ENCODE peak calls at places on chromosomes 16 and 17, in four cellular contexts. One of them, this sample, is unnamed.

GRCh38 chr17:77696720-77697460 is 261.6 kb upstream of the TNRC6C start:
- DNase-seq in HepG2: no peak
- DNase-seq in H1: no peak
- DNase-seq in GM12878: no peak
- DNase-seq in this sample: peak

GRCh38 chr17:43545383-43545632 is 832 bp downstream of the ETV4 start:
- DNase-seq in HepG2: no peak
- DNase-seq in H1: no peak
- DNase-seq in GM12878: no peak
- DNase-seq in this sample: no peak

GRCh38 chr17:45052052-45052772 is 780 bp upstream of the DCAKD start:
- DNase-seq in HepG2: peak
- DNase-seq in H1: no peak
- DNase-seq in GM12878: no peak
- DNase-seq in this sample: no peak

GRCh38 chr16:80802902-80803301 is 1.5 kb downstream of the CDYL2 start:
- DNase-seq in HepG2: no peak
- DNase-seq in H1: no peak
- DNase-seq in GM12878: no peak
- DNase-seq in this sample: no peak

GRCh38 chr16:78045865-78046581 is 23.7 kb downstream of the CLEC3A start:
- DNase-seq in HepG2: peak
- DNase-seq in H1: peak
- DNase-seq in GM12878: no peak
- DNase-seq in this sample: peak

GRCh38 chr17:10177131-10177920 is 21.1 kb downstream of the GAS7 start:
- DNase-seq in HepG2: no peak
- DNase-seq in H1: no peak
- DNase-seq in GM12878: no peak
- DNase-seq in this sample: no peak

GRCh38 chr17:4057731-4058130 is 85.1 kb downstream of the ZZEF1 start:
- DNase-seq in HepG2: no peak
- DNase-seq in H1: no peak
- DNase-seq in GM12878: no peak
- DNase-seq in this sample: no peak

GRCh38 chr17:79997004-79997673 is 38.5 kb downstream of the TBC1D16 start:
- DNase-seq in HepG2: no peak
- DNase-seq in H1: no peak
- DNase-seq in GM12878: peak
- DNase-seq in this sample: no peak

GRCh38 chr17:68346448-68346847 is 55.2 kb downstream of the ARSG start:
- DNase-seq in HepG2: no peak
- DNase-seq in H1: no peak
- DNase-seq in GM12878: peak
- DNase-seq in this sample: no peak

DNA sequence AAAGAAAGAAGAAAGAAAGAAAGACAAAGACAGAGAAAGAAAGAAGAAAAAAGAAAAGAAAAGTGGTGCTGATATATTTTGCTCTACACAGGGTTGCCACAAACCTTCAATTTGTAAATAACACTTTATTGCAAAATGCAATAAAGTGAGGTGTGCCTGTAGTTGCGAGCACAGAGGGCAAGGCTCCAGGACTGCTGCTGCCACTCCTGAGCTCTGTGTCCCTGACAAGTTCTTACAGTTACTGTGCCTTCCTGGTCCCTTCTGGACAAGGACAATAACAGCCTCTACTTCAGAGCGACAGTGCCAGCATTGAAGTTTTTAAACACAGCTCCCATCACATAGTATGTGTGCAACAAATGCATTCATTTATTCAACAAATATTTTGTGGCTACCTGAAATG is 148.1 kb downstream of the AXIN2 start:
- DNase-seq in HepG2: no peak
- DNase-seq in H1: no peak
- DNase-seq in GM12878: no peak
- DNase-seq in this sample: no peak
- TF ChIP-seq SUZ12 in HepG2: no peak
- TF ChIP-seq SUZ12 in H1: no peak
- TF ChIP-seq SUZ12 in GM12878: no peak
- TF ChIP-seq SUZ12 in this sample: no peak

DNA sequence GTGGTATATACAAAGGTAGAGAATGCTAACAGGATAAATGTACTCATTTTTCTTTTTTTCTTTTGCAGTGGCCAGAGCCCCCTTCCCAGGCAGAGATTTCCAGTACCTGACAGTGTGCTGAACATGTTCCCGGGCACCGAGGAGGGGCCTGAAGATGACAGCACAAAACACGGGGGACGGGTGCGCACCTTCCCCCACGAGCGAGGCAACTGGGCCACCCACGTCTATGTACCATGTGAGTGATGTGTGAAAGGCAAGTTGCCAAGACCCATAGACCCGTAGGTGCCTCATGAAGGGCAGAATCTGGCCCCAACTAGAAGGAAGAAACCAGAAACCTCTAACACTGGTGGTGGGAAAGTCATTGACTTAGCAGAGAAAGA is 1.2 kb downstream of the USB1 start:
- DNase-seq in HepG2: no peak
- DNase-seq in H1: no peak
- DNase-seq in GM12878: no peak
- DNase-seq in this sample: no peak
- H3K9ac ChIP-seq in HepG2: no peak
- H3K9ac ChIP-seq in H1: no peak
- H3K9ac ChIP-seq in GM12878: peak
- H3K9ac ChIP-seq in this sample: peak

DNA sequence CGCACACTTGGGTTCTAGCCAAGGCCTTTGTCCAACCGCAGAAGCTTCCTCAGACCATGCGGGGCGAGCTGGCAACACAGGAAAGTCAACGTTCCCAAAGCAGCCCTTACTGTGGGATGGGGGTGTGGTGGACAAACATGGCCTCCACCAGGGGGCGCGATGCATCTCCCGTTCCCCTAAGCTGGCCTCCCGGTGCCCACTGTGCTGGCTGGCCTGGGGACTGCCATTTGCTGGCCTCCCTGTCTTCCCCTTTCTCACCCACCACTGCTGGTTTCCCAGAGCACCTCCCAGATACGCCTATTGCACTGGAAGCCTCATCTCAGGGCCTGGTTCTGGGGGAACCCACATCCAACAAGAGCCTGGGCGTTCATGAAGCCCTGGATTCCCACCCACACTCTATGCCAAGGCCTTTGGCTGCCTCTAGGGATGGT is 145.3 kb downstream of the IRF8 start:
- DNase-seq in HepG2: peak
- DNase-seq in H1: peak
- DNase-seq in GM12878: no peak
- DNase-seq in this sample: peak
- TF ChIP-seq YY1 in HepG2: peak
- TF ChIP-seq YY1 in H1: peak
- TF ChIP-seq YY1 in GM12878: no peak
- TF ChIP-seq YY1 in this sample: no peak

DNA sequence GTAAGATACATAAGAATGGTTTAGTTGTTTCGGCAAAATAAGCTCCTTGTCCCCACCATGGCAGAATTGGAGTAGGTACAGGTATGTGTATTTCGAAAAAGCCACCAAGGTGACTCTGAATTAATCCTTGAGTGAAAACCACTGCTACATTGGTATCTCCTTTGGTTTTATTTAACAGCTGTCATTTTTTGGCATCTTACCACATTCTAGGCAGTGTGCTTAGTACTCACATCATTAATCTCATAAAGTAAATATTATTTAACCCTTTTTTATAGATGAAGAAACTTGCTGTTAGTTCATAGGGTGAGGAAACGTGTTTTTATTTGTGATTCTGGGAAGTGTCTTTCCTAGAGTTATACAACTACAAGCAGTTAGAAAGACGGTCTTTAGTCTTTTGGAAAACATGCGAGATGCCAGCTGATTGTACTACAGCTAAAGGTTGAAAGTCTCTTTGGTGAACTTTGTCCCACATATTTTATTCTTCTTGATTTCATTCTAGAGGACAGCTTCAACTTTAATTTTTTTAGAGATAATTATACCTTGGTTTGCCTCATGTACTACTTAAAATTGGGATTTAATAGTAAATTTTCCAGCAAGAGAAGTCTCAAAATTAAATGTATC is 6.5 kb downstream of the ATAD5 start:
- DNase-seq in HepG2: no peak
- DNase-seq in H1: no peak
- DNase-seq in GM12878: no peak
- DNase-seq in this sample: no peak
- TF ChIP-seq SUZ12 in HepG2: no peak
- TF ChIP-seq SUZ12 in H1: no peak
- TF ChIP-seq SUZ12 in GM12878: no peak
- TF ChIP-seq SUZ12 in this sample: no peak

DNA sequence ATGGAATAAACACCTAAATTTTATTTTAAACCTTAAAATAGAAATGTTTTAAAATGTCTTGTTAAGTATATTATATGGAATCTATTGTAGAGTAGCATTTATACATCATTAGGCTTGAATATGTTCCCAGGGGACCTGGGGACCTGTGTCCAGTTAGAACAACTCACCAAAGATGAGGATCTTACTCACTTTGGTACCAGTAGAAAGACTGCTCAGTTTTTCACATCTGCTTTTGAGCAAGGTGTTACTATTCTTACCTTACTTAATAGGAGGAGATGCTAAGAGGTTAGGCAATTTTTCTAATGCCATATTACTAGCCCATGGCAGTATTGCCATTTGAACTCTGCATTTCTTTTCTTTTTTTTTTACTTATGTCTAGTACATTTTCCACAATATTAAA is 14.7 kb downstream of the STXBP4 start:
- DNase-seq in HepG2: no peak
- DNase-seq in H1: no peak
- DNase-seq in GM12878: no peak
- DNase-seq in this sample: no peak
- H3K9ac ChIP-seq in HepG2: no peak
- H3K9ac ChIP-seq in H1: no peak
- H3K9ac ChIP-seq in GM12878: no peak
- H3K9ac ChIP-seq in this sample: no peak

GRCh38 chr17:40431231-40431602 is 12.0 kb upstream of the IGFBP4 start:
- DNase-seq in HepG2: no peak
- DNase-seq in H1: no peak
- DNase-seq in GM12878: no peak
- DNase-seq in this sample: no peak
- TF ChIP-seq YY1 in HepG2: no peak
- TF ChIP-seq YY1 in H1: no peak
- TF ChIP-seq YY1 in GM12878: no peak
- TF ChIP-seq YY1 in this sample: no peak

DNA sequence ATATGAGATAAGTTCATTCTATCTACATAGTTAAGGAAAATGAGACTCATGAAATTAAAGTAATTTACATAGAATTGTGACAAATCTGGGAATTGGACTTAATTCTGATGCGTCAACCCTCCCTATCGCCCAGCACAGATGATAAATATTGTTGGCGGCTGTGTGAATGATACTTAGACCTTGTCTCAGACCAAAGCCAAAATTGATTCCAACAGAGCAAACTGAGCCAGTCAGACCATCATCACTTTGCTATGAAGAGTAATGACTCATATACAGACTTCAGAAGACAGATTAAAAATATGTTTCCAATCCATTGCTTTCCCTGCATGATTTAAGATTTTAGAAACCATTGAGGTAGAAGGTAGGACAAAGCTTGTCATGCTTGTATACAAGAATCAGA is 1156.7 kb upstream of the CDH8 start:
- DNase-seq in HepG2: no peak
- DNase-seq in H1: no peak
- DNase-seq in GM12878: no peak
- DNase-seq in this sample: no peak
- TF ChIP-seq SUZ12 in HepG2: no peak
- TF ChIP-seq SUZ12 in H1: no peak
- TF ChIP-seq SUZ12 in GM12878: no peak
- TF ChIP-seq SUZ12 in this sample: no peak

GRCh38 chr17:41731836-41732235 is 2.6 kb downstream of the HAP1 start:
- DNase-seq in HepG2: no peak
- DNase-seq in H1: no peak
- DNase-seq in GM12878: no peak
- DNase-seq in this sample: no peak
- H3K9ac ChIP-seq in HepG2: no peak
- H3K9ac ChIP-seq in H1: no peak
- H3K9ac ChIP-seq in GM12878: no peak
- H3K9ac ChIP-seq in this sample: no peak

GRCh38 chr16:66516172-66516807 is 33.6 kb downstream of the TK2 start:
- DNase-seq in HepG2: no peak
- DNase-seq in H1: no peak
- DNase-seq in GM12878: no peak
- DNase-seq in this sample: no peak

GRCh38 chr16:66516808-66517585 is 32.9 kb downstream of the TK2 start:
- DNase-seq in HepG2: peak
- DNase-seq in H1: peak
- DNase-seq in GM12878: peak
- DNase-seq in this sample: no peak

GRCh38 chr16:66512589-66513404 is 37.1 kb downstream of the TK2 start:
- DNase-seq in HepG2: peak
- DNase-seq in H1: no peak
- DNase-seq in GM12878: no peak
- DNase-seq in this sample: no peak

GRCh38 chr16:66517586-66518263 is 32.2 kb downstream of the TK2 start:
- DNase-seq in HepG2: no peak
- DNase-seq in H1: no peak
- DNase-seq in GM12878: no peak
- DNase-seq in this sample: no peak

GRCh38 chr16:66515543-66516171 is 34.3 kb downstream of the TK2 start:
- DNase-seq in HepG2: no peak
- DNase-seq in H1: peak
- DNase-seq in GM12878: no peak
- DNase-seq in this sample: no peak
- TF ChIP-seq YY1 in HepG2: no peak
- TF ChIP-seq YY1 in H1: no peak
- TF ChIP-seq YY1 in GM12878: no peak
- TF ChIP-seq YY1 in this sample: no peak

This sample was measured in NT2/D1.